ENCODE peak calls at places on chromosome 6, in five cellular contexts. I is sigmoid colon, H is endothelial cell, B is PC-9, X is glutamatergic neuron. W is an unnamed sample.
A peak's percentile ranks its signal among the peaks of the same experiment; 100 is the strongest.

GRCh38 chr6:42403415-42403814 is 48.3 kb downstream of the TRERF1 start:
- DNase-seq in X (no peak), I (no peak), B (peak; percentile 87), H (no peak), W (no peak)

GRCh38 chr6:155528335-155528734 is 72.7 kb upstream of the NOX3 start:
- DNase-seq in X (no peak), B (no peak), H (no peak), I (no peak), W (no peak)

GRCh38 chr6:119110601-119111548 is 32.4 kb upstream of the FAM184A start:
- DNase-seq in B (peak; percentile 59), I (no peak), H (peak; percentile 59), X (no peak), W (no peak)

GRCh38 chr6:126337323-126337722 is 2.6 kb upstream of the CENPW start:
- DNase-seq in I (peak; percentile 65), H (no peak), B (no peak), X (no peak), W (no peak)

GRCh38 chr6:160791459-160791858 is 89.4 kb downstream of the PLG start:
- DNase-seq in B (no peak), H (no peak), X (no peak), I (no peak), W (no peak)

GRCh38 chr6:41546866-41547798 is 951 bp downstream of the FOXP4 start:
- DNase-seq in H (peak; percentile 57), I (no peak), B (no peak), X (peak; percentile 61), W (no peak)

GRCh38 chr6:20444786-20445271 is 43.1 kb downstream of the E2F3 start:
- DNase-seq in H (no peak), I (no peak), X (no peak), B (no peak), W (no peak)

GRCh38 chr6:151016107-151016506 is 150.6 kb downstream of the MTHFD1L start:
- DNase-seq in B (no peak), I (no peak), X (no peak), H (no peak), W (no peak)

GRCh38 chr6:46688117-46688965 is 656 bp downstream of the TDRD6 start:
- DNase-seq in I (no peak), X (no peak), B (no peak), H (no peak), W (peak; percentile 83)

GRCh38 chr6:106056738-106057390 is 29.3 kb upstream of the PRDM1 start:
- DNase-seq in I (no peak), H (no peak), X (no peak), B (peak; percentile 39), W (no peak)

GRCh38 chr6:69069881-69070280 is 434.8 kb downstream of the ADGRB3 start:
- DNase-seq in X (no peak), H (no peak), I (no peak), B (no peak), W (no peak)

GRCh38 chr6:70706491-70707123 is 38.9 kb downstream of the SMAP1 start:
- DNase-seq in I (no peak), X (no peak), B (no peak), H (peak; percentile 17), W (no peak)

GRCh38 chr6:99334526-99335127 is 14.8 kb downstream of the FAXC start:
- DNase-seq in I (no peak), B (peak; percentile 55), H (peak; percentile 21), X (no peak), W (no peak)

GRCh38 chr6:42429042-42429574 is 22.6 kb downstream of the TRERF1 start:
- DNase-seq in I (no peak), H (no peak), X (no peak), B (no peak), W (no peak)

GRCh38 chr6:33208089-33208967 is at the start of gene RING1:
- DNase-seq in I (peak; percentile 94), X (peak; percentile 81), H (peak; percentile 68), B (no peak), W (no peak)

GRCh38 chr6:116564921-116565872 is 6.1 kb upstream of the RWDD1 start:
- DNase-seq in X (no peak), I (peak; percentile 63), B (no peak), H (no peak), W (peak; percentile 92)

GRCh38 chr6:133889557-133890301 is 816 bp downstream of the TCF21 start:
- DNase-seq in H (peak; percentile 36), X (peak; percentile 45), I (no peak), B (no peak), W (peak; percentile 90)

GRCh38 chr6:77620290-77620882 is 32.5 kb upstream of the MEI4 start:
- DNase-seq in I (no peak), X (peak; percentile 27), B (no peak), H (peak; percentile 44), W (no peak)

GRCh38 chr6:158571826-158572652 is 12.1 kb downstream of the TMEM181 start:
- DNase-seq in H (no peak), B (peak; percentile 92), I (no peak), X (no peak), W (peak; percentile 80)

GRCh38 chr6:155311583-155311982 is 2.7 kb downstream of the TFB1M start:
- DNase-seq in I (no peak), B (no peak), H (no peak), X (no peak), W (no peak)

GRCh38 chr6:137823826-137824501 is 43.1 kb upstream of the TNFAIP3 start:
- DNase-seq in B (no peak), H (no peak), X (peak; percentile 21), I (peak; percentile 93), W (no peak)

GRCh38 chr6:32843321-32843978 is 397 bp downstream of the PSMB8 start:
- DNase-seq in B (no peak), H (no peak), I (no peak), X (peak; percentile 18), W (no peak)

GRCh38 chr6:152454003-152454402 is 183.2 kb downstream of the SYNE1 start:
- DNase-seq in X (no peak), I (no peak), B (no peak), H (no peak), W (no peak)

GRCh38 chr6:167394330-167394729 is 69.4 kb downstream of the TTLL2 start:
- DNase-seq in X (no peak), I (no peak), B (no peak), H (no peak), W (no peak)

GRCh38 chr6:133099573-133099972 is 141.6 kb upstream of the EYA4 start:
- DNase-seq in I (no peak), B (peak; percentile 90), H (no peak), X (no peak), W (no peak)

GRCh38 chr6:101070044-101070608 is 189.0 kb upstream of the ASCC3 start:
- DNase-seq in I (no peak), H (no peak), X (no peak), B (no peak), W (peak; percentile 81)

GRCh38 chr6:157641837-157642236 is 181.2 kb upstream of the SNX9 start:
- DNase-seq in H (no peak), X (no peak), B (no peak), I (no peak), W (no peak)

GRCh38 chr6:155245871-155246270 is 17.9 kb upstream of the CLDN20 start:
- DNase-seq in H (no peak), X (no peak), B (no peak), I (no peak), W (no peak)

GRCh38 chr6:168377856-168378832 is 58.6 kb upstream of the DACT2 start:
- DNase-seq in B (no peak), X (peak; percentile 7), H (no peak), I (peak; percentile 47), W (no peak)

GRCh38 chr6:36800223-36801095 is 38.8 kb downstream of the CPNE5 start:
- DNase-seq in H (no peak), I (no peak), B (no peak), X (no peak), W (no peak)

GRCh38 chr6:111661541-111662041 is 55.9 kb upstream of the TRAF3IP2 start:
- DNase-seq in I (no peak), X (peak; percentile 73), B (no peak), H (no peak), W (no peak)

GRCh38 chr6:97059473-97059872 is 134.9 kb downstream of the KLHL32 start:
- DNase-seq in H (no peak), X (no peak), I (no peak), B (peak; percentile 54), W (no peak)

GRCh38 chr6:44254201-44254956 is 2.9 kb downstream of the SLC35B2 start:
- DNase-seq in I (no peak), X (no peak), B (peak; percentile 43), H (no peak), W (peak; percentile 84)

GRCh38 chr6:44256291-44257006 is 879 bp downstream of the SLC35B2 start:
- DNase-seq in X (no peak), H (no peak), B (peak; percentile 40), I (no peak), W (no peak)

GRCh38 chr6:44257007-44257752 is at the start of gene SLC35B2:
- DNase-seq in B (peak; percentile 59), X (peak; percentile 87), I (peak; percentile 84), H (peak; percentile 69), W (peak; percentile 94)

GRCh38 chr6:44254957-44255808 is 2.1 kb downstream of the SLC35B2 start:
- DNase-seq in H (no peak), B (peak; percentile 55), I (no peak), X (no peak), W (peak; percentile 67)

GRCh38 chr6:44255848-44256247 is 1.5 kb downstream of the SLC35B2 start:
- DNase-seq in B (peak; percentile 40), H (no peak), X (no peak), I (no peak), W (no peak)
- TF ChIP-seq CTCF in B (no peak), H (no peak), X (no peak), I (no peak), W (no peak)

DNA sequence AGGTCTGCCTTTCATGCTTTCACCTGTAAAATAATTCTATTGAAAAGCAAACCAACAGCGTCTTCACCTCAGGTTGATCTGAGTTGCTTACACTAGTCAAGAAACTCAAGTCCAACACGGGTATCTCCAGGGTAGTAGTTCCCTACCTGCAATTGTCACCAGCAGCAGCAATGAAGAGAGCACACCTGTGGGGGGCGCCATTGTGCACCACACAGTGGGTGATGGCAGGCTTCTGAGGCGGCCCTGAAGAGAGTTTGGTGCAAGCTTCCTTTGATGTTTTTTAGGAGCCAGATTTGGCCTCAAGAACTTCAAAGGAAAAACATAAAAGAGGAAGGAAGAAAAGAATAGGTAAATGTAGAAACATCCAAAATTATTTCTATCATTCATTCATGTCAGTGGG is 45.1 kb downstream of the KIAA0319 start:
- DNase-seq in H (no peak), X (no peak), I (no peak), B (no peak), W (no peak)
- TF ChIP-seq CTCF in H (no peak), X (peak; percentile 29), I (no peak), B (peak; percentile 55), W (peak; percentile 29)

GRCh38 chr6:15662246-15663056 is at the start of gene DTNBP1:
- DNase-seq in X (peak; percentile 91), I (peak; percentile 87), B (peak; percentile 39), H (peak; percentile 84), W (no peak)
- TF ChIP-seq CTCF in X (no peak), I (no peak), B (no peak), H (no peak), W (peak; percentile 34)

DNA sequence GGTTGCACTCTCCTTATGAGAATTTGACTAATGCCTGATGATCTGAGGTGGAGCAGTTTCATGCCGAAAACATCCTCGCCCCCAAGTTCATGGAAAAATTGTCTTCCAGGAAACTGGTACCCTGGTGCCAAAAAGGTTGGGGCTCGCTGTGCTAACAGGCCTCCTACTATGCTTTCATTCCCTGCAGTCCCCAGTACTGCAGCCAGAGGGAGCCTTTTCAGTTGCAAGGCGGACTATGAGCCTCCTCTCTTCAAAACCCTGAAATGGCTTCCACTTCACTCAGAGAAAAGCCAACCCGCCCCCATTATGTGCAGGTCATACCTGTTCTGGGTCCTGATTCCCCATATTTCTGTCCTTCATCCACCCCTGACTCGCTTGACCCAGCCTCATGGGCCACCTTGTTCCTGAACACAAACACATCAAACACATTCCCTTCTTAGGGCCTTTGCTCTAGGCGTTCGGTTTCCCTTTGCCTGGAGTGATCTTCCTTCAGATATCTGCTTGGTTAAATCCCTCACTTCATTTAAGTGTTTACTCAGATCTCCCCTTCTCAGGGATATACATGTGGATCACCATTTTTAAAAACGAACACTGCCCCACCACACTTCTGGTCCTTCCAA is 173.7 kb downstream of the PHACTR1 start:
- DNase-seq in H (peak; percentile 6), B (no peak), I (no peak), X (no peak), W (no peak)
- TF ChIP-seq CTCF in H (peak; percentile 65), B (peak; percentile 73), I (no peak), X (peak; percentile 51), W (peak; percentile 61)